ENCODE peak calls at places on chromosomes 4 and X, in six cellular contexts. One of them, this sample, is unnamed.

GRCh38 chr4:17058506-17058905 is 160.1 kb upstream of the LDB2 start:
- DNase-seq in A549: no peak
- DNase-seq in uterus: peak; percentile 40
- DNase-seq in heart left ventricle: no peak
- DNase-seq in ovary: peak; percentile 52
- DNase-seq in lower leg skin: no peak
- DNase-seq in this sample: no peak

GRCh38 chrX:30821116-30821515 is 67.9 kb downstream of the TAB3 start:
- DNase-seq in A549: no peak
- DNase-seq in uterus: no peak
- DNase-seq in heart left ventricle: no peak
- DNase-seq in ovary: no peak
- DNase-seq in lower leg skin: no peak
- DNase-seq in this sample: no peak

GRCh38 chrX:429266-429825 is 42.6 kb upstream of the PPP2R3B start:
- DNase-seq in A549: no peak
- DNase-seq in uterus: no peak
- DNase-seq in heart left ventricle: no peak
- DNase-seq in ovary: no peak
- DNase-seq in lower leg skin: no peak
- DNase-seq in this sample: no peak

GRCh38 chrX:45710081-45710801 is 509.6 kb upstream of the DIPK2B start:
- DNase-seq in A549: peak; percentile 25
- DNase-seq in uterus: no peak
- DNase-seq in heart left ventricle: no peak
- DNase-seq in ovary: no peak
- DNase-seq in lower leg skin: no peak
- DNase-seq in this sample: no peak

GRCh38 chrX:14598330-14598729 is 69.0 kb downstream of the GLRA2 start:
- DNase-seq in A549: no peak
- DNase-seq in uterus: no peak
- DNase-seq in heart left ventricle: no peak
- DNase-seq in ovary: no peak
- DNase-seq in lower leg skin: no peak
- DNase-seq in this sample: no peak

GRCh38 chrX:11531226-11531625 is 134.5 kb downstream of the ARHGAP6 start:
- DNase-seq in A549: peak; percentile 1
- DNase-seq in uterus: no peak
- DNase-seq in heart left ventricle: no peak
- DNase-seq in ovary: no peak
- DNase-seq in lower leg skin: no peak
- DNase-seq in this sample: no peak

GRCh38 chrX:54358424-54359211 is 772 bp upstream of the WNK3 start:
- DNase-seq in A549: no peak
- DNase-seq in uterus: peak; percentile 34
- DNase-seq in heart left ventricle: peak; percentile 28
- DNase-seq in ovary: peak; percentile 72
- DNase-seq in lower leg skin: peak; percentile 16
- DNase-seq in this sample: peak; percentile 16

GRCh38 chrX:8726031-8726652 is 5.8 kb downstream of the ANOS1 start:
- DNase-seq in A549: no peak
- DNase-seq in uterus: no peak
- DNase-seq in heart left ventricle: no peak
- DNase-seq in ovary: no peak
- DNase-seq in lower leg skin: no peak
- DNase-seq in this sample: no peak

GRCh38 chrX:152614786-152615185 is 22.9 kb upstream of the GABRQ start:
- DNase-seq in A549: no peak
- DNase-seq in uterus: no peak
- DNase-seq in heart left ventricle: no peak
- DNase-seq in ovary: no peak
- DNase-seq in lower leg skin: no peak
- DNase-seq in this sample: no peak

GRCh38 chr4:142373610-142374009 is 472.5 kb downstream of the INPP4B start:
- DNase-seq in A549: no peak
- DNase-seq in uterus: no peak
- DNase-seq in heart left ventricle: no peak
- DNase-seq in ovary: no peak
- DNase-seq in lower leg skin: no peak
- DNase-seq in this sample: no peak

GRCh38 chrX:23332888-23333821 is 1.5 kb upstream of the PTCHD1 start:
- DNase-seq in A549: no peak
- DNase-seq in uterus: no peak
- DNase-seq in heart left ventricle: no peak
- DNase-seq in ovary: no peak
- DNase-seq in lower leg skin: no peak
- DNase-seq in this sample: no peak

GRCh38 chrX:129472116-129472515 is 51.2 kb downstream of the SMARCA1 start:
- DNase-seq in A549: no peak
- DNase-seq in uterus: no peak
- DNase-seq in heart left ventricle: no peak
- DNase-seq in ovary: no peak
- DNase-seq in lower leg skin: no peak
- DNase-seq in this sample: no peak

GRCh38 chr4:184317234-184317918 is 99.7 kb upstream of the ENPP6 start:
- DNase-seq in A549: no peak
- DNase-seq in uterus: no peak
- DNase-seq in heart left ventricle: no peak
- DNase-seq in ovary: no peak
- DNase-seq in lower leg skin: no peak
- DNase-seq in this sample: no peak

GRCh38 chr4:73676881-73677323 is 56.7 kb upstream of the RASSF6 start:
- DNase-seq in A549: peak; percentile 51
- DNase-seq in uterus: no peak
- DNase-seq in heart left ventricle: no peak
- DNase-seq in ovary: peak; percentile 57
- DNase-seq in lower leg skin: no peak
- DNase-seq in this sample: no peak

GRCh38 chr4:36758779-36759178 is 477.4 kb downstream of the DTHD1 start:
- DNase-seq in A549: no peak
- DNase-seq in uterus: no peak
- DNase-seq in heart left ventricle: no peak
- DNase-seq in ovary: no peak
- DNase-seq in lower leg skin: no peak
- DNase-seq in this sample: no peak

GRCh38 chr4:73311428-73311827 is 52.8 kb upstream of the ANKRD17 start:
- DNase-seq in A549: peak; percentile 34
- DNase-seq in uterus: no peak
- DNase-seq in heart left ventricle: no peak
- DNase-seq in ovary: no peak
- DNase-seq in lower leg skin: no peak
- DNase-seq in this sample: no peak

GRCh38 chr4:131644619-131645018 is 1504.5 kb upstream of the PCDH10 start:
- DNase-seq in A549: peak; percentile 42
- DNase-seq in uterus: no peak
- DNase-seq in heart left ventricle: no peak
- DNase-seq in ovary: no peak
- DNase-seq in lower leg skin: no peak
- DNase-seq in this sample: no peak

GRCh38 chr4:52956691-52957090 is 94.6 kb downstream of the RASL11B start:
- DNase-seq in A549: no peak
- DNase-seq in uterus: no peak
- DNase-seq in heart left ventricle: no peak
- DNase-seq in ovary: no peak
- DNase-seq in lower leg skin: no peak
- DNase-seq in this sample: no peak

GRCh38 chrX:152926279-152926678 is 28.4 kb downstream of the ZNF185 start:
- DNase-seq in A549: peak; percentile 64
- DNase-seq in uterus: peak; percentile 72
- DNase-seq in heart left ventricle: no peak
- DNase-seq in ovary: peak; percentile 16
- DNase-seq in lower leg skin: no peak
- DNase-seq in this sample: peak; percentile 75

GRCh38 chrX:154748712-154749339 is 2.1 kb downstream of the GAB3 start:
- DNase-seq in A549: peak; percentile 56
- DNase-seq in uterus: peak; percentile 25
- DNase-seq in heart left ventricle: peak; percentile 37
- DNase-seq in ovary: peak; percentile 21
- DNase-seq in lower leg skin: peak; percentile 24
- DNase-seq in this sample: no peak

GRCh38 chr4:26337612-26338011 is 16.8 kb downstream of the RBPJ start:
- DNase-seq in A549: no peak
- DNase-seq in uterus: no peak
- DNase-seq in heart left ventricle: no peak
- DNase-seq in ovary: no peak
- DNase-seq in lower leg skin: no peak
- DNase-seq in this sample: no peak

GRCh38 chr4:173943547-173943946 is 339.9 kb downstream of the FBXO8 start:
- DNase-seq in A549: no peak
- DNase-seq in uterus: no peak
- DNase-seq in heart left ventricle: no peak
- DNase-seq in ovary: no peak
- DNase-seq in lower leg skin: no peak
- DNase-seq in this sample: no peak

GRCh38 chr4:8000721-8001491 is 61.2 kb upstream of the AFAP1 start:
- DNase-seq in A549: no peak
- DNase-seq in uterus: no peak
- DNase-seq in heart left ventricle: no peak
- DNase-seq in ovary: no peak
- DNase-seq in lower leg skin: no peak
- DNase-seq in this sample: no peak

GRCh38 chrX:63686878-63687714 is 97.9 kb downstream of the ARHGEF9 start:
- DNase-seq in A549: peak; percentile 30
- DNase-seq in uterus: no peak
- DNase-seq in heart left ventricle: peak; percentile 5
- DNase-seq in ovary: no peak
- DNase-seq in lower leg skin: no peak
- DNase-seq in this sample: peak; percentile 8

GRCh38 chr4:82984459-82984858 is 26.2 kb downstream of the LIN54 start:
- DNase-seq in A549: peak; percentile 77
- DNase-seq in uterus: no peak
- DNase-seq in heart left ventricle: no peak
- DNase-seq in ovary: no peak
- DNase-seq in lower leg skin: no peak
- DNase-seq in this sample: peak; percentile 4

GRCh38 chr4:19879330-19879729 is 372.4 kb upstream of the SLIT2 start:
- DNase-seq in A549: no peak
- DNase-seq in uterus: no peak
- DNase-seq in heart left ventricle: no peak
- DNase-seq in ovary: no peak
- DNase-seq in lower leg skin: no peak
- DNase-seq in this sample: no peak

GRCh38 chr4:72567036-72567435 is 2.0 kb downstream of the ADAMTS3 start:
- DNase-seq in A549: no peak
- DNase-seq in uterus: no peak
- DNase-seq in heart left ventricle: no peak
- DNase-seq in ovary: no peak
- DNase-seq in lower leg skin: no peak
- DNase-seq in this sample: no peak

GRCh38 chr4:152679414-152680281 is at the start of gene TMEM154:
- DNase-seq in A549: peak; percentile 1
- DNase-seq in uterus: peak; percentile 31
- DNase-seq in heart left ventricle: peak; percentile 53
- DNase-seq in ovary: peak; percentile 14
- DNase-seq in lower leg skin: peak; percentile 65
- DNase-seq in this sample: peak; percentile 46
- TF ChIP-seq POLR2A in A549: no peak
- TF ChIP-seq POLR2A in uterus: no peak
- TF ChIP-seq POLR2A in heart left ventricle: peak; percentile 48
- TF ChIP-seq POLR2A in ovary: no peak
- TF ChIP-seq POLR2A in lower leg skin: no peak
- TF ChIP-seq POLR2A in this sample: peak; percentile 85

GRCh38 chr4:44661940-44662622 is 10.7 kb upstream of the YIPF7 start:
- DNase-seq in A549: peak; percentile 17
- DNase-seq in uterus: no peak
- DNase-seq in heart left ventricle: no peak
- DNase-seq in ovary: no peak
- DNase-seq in lower leg skin: no peak
- DNase-seq in this sample: no peak
- TF ChIP-seq POLR2A in A549: no peak
- TF ChIP-seq POLR2A in uterus: no peak
- TF ChIP-seq POLR2A in heart left ventricle: no peak
- TF ChIP-seq POLR2A in ovary: no peak
- TF ChIP-seq POLR2A in lower leg skin: no peak
- TF ChIP-seq POLR2A in this sample: no peak

GRCh38 chr4:150248181-150248580 is 169.9 kb downstream of the DCLK2 start:
- DNase-seq in A549: no peak
- DNase-seq in uterus: no peak
- DNase-seq in heart left ventricle: no peak
- DNase-seq in ovary: no peak
- DNase-seq in lower leg skin: no peak
- DNase-seq in this sample: no peak

GRCh38 chr4:150244600-150244999 is 166.4 kb downstream of the DCLK2 start:
- DNase-seq in A549: peak; percentile 27
- DNase-seq in uterus: no peak
- DNase-seq in heart left ventricle: no peak
- DNase-seq in ovary: no peak
- DNase-seq in lower leg skin: no peak
- DNase-seq in this sample: no peak

GRCh38 chr4:150242820-150243458 is 164.7 kb downstream of the DCLK2 start:
- DNase-seq in A549: peak; percentile 37
- DNase-seq in uterus: peak; percentile 23
- DNase-seq in heart left ventricle: no peak
- DNase-seq in ovary: no peak
- DNase-seq in lower leg skin: no peak
- DNase-seq in this sample: no peak

GRCh38 chr4:150240011-150240410 is 161.8 kb downstream of the DCLK2 start:
- DNase-seq in A549: no peak
- DNase-seq in uterus: no peak
- DNase-seq in heart left ventricle: no peak
- DNase-seq in ovary: no peak
- DNase-seq in lower leg skin: no peak
- DNase-seq in this sample: no peak

DNA sequence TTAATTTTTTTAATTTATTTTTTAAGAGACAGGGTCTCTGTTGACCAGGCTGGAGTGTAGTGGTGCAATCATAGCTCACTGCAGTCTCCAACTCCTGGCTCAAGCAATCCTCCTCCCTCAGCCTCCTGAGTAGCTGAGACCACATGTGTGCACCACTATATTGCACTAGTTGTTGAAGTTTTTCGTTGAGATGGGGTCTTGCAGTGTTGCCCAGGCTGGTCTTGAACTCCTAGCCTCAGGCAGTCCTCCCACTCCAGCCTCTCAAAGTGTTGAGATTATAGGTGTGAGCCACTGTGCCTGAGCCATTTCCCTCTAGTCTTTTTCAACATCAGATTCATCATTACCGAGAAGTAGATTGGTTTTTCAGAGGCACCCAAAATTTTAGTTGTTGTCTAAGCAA is 165.7 kb downstream of the DCLK2 start:
- DNase-seq in A549: no peak
- DNase-seq in uterus: no peak
- DNase-seq in heart left ventricle: no peak
- DNase-seq in ovary: no peak
- DNase-seq in lower leg skin: no peak
- DNase-seq in this sample: no peak
- TF ChIP-seq POLR2A in A549: no peak
- TF ChIP-seq POLR2A in uterus: no peak
- TF ChIP-seq POLR2A in heart left ventricle: no peak
- TF ChIP-seq POLR2A in ovary: no peak
- TF ChIP-seq POLR2A in lower leg skin: no peak
- TF ChIP-seq POLR2A in this sample: no peak

DNA sequence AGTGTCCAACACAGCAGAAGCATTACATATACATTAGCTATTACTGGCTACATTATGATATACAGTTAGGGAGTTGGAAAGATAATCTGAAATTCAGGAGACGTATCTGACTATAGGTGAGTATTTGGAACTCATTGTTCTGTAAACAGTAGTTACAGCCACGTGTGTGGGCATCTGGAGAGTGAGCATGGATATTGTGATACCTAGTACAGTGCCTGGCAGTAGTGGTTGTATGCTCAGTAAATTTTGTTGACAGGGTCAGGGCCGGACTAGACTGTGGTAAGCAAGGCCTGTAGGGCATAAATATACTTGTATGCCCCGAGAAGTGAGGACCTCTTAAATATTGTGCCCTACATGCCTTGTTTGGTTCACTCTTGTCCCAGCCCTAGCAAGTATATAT is 2.9 kb downstream of the F9 start:
- DNase-seq in A549: no peak
- DNase-seq in uterus: no peak
- DNase-seq in heart left ventricle: no peak
- DNase-seq in ovary: no peak
- DNase-seq in lower leg skin: no peak
- DNase-seq in this sample: no peak
- TF ChIP-seq POLR2A in A549: no peak
- TF ChIP-seq POLR2A in uterus: no peak
- TF ChIP-seq POLR2A in heart left ventricle: no peak
- TF ChIP-seq POLR2A in ovary: no peak
- TF ChIP-seq POLR2A in lower leg skin: no peak
- TF ChIP-seq POLR2A in this sample: no peak